ENCODE peak calls at places on chromosomes 12 and 14, in nine cellular contexts. B, E, Q, F, Y, Z, R, D and G are unnamed samples. For H3K27me3 and H3K4me1, the result is how much of the 10 kb centered on the place peaks cover.

GRCh38 chr12:47488888-47489287 is 216.9 kb downstream of the RPAP3 start:
- DNase-seq in B (no peak), E (no peak), Q (no peak), F (no peak), Y (no peak), Z (no peak), R (no peak), D (no peak), G (no peak)

GRCh38 chr12:95982602-95983001 is 13.5 kb downstream of the HAL start:
- DNase-seq in B (no peak), E (no peak), Q (no peak), F (no peak), Y (no peak), Z (no peak), R (no peak), D (no peak), G (no peak)

GRCh38 chr14:69079188-69079742 is 73.7 kb downstream of the DCAF5 start:
- DNase-seq in B (no peak), E (peak), Q (no peak), F (no peak), Y (peak), Z (no peak), R (no peak), D (no peak), G (peak)

GRCh38 chr14:76599556-76599955 is 161.7 kb upstream of the VASH1 start:
- DNase-seq in B (no peak), E (no peak), Q (no peak), F (no peak), Y (no peak), Z (no peak), R (no peak), D (no peak), G (no peak)

GRCh38 chr12:48826209-48826855 is 8.0 kb downstream of the CACNB3 start:
- DNase-seq in B (no peak), E (no peak), Q (no peak), F (no peak), Y (no peak), Z (no peak), R (no peak), D (no peak), G (no peak)

GRCh38 chr12:71972441-71973074 is 33.9 kb downstream of the TPH2 start:
- DNase-seq in B (no peak), E (no peak), Q (no peak), F (no peak), Y (peak), Z (peak), R (no peak), D (no peak), G (no peak)

GRCh38 chr12:31877884-31878283 is 81.3 kb upstream of the RESF1 start:
- DNase-seq in B (no peak), E (no peak), Q (no peak), F (no peak), Y (no peak), Z (no peak), R (no peak), D (no peak), G (no peak)

GRCh38 chr12:92445253-92446081 is 257.3 kb upstream of the PLEKHG7 start:
- DNase-seq in B (no peak), E (no peak), Q (no peak), F (no peak), Y (no peak), Z (no peak), R (no peak), D (no peak), G (no peak)

GRCh38 chr14:63670692-63671091 is 29.0 kb upstream of the WDR89 start:
- DNase-seq in B (no peak), E (no peak), Q (no peak), F (no peak), Y (no peak), Z (no peak), R (no peak), D (no peak), G (no peak)

GRCh38 chr12:98572010-98572409 is 21.5 kb upstream of the SLC25A3 start:
- DNase-seq in B (no peak), E (peak), Q (no peak), F (no peak), Y (no peak), Z (peak), R (no peak), D (peak), G (peak)

GRCh38 chr12:62332598-62332997 is 72.4 kb downstream of the USP15 start:
- DNase-seq in B (no peak), E (peak), Q (no peak), F (no peak), Y (no peak), Z (no peak), R (no peak), D (no peak), G (no peak)

GRCh38 chr14:43754838-43755237 is 752.2 kb downstream of the FSCB start:
- DNase-seq in B (no peak), E (no peak), Q (peak), F (no peak), Y (no peak), Z (peak), R (no peak), D (peak), G (no peak)

GRCh38 chr14:55892906-55893305 is 225.3 kb upstream of the PELI2 start:
- DNase-seq in B (no peak), E (no peak), Q (no peak), F (no peak), Y (no peak), Z (no peak), R (no peak), D (no peak), G (no peak)

GRCh38 chr14:67529947-67530935 is 2.8 kb upstream of the PLEKHH1 start:
- DNase-seq in B (no peak), E (no peak), Q (no peak), F (no peak), Y (no peak), Z (no peak), R (no peak), D (no peak), G (no peak)

DNA sequence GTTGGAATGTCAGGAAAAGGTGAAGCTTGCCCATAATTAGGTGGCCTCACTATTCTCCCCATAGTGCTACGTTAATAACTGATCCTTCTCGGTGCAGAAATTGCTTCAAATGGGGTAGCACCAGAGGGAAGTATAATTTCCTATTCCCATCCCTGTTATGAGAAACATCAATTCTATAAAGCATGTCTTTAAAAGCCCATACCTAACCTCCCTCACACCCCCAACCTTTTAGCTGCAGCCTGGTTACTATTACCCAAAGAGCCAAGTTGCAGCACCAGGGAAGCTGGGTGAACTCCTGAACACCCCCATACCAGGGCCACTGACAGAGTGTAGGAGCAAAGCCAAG is 15.2 kb downstream of the RBM23 start:
- DNase-seq in B (no peak), E (no peak), Q (no peak), F (no peak), Y (no peak), Z (no peak), R (no peak), D (no peak), G (no peak)
- H3K27me3 ChIP-seq in B (under half), E (under half), Q (under half), F (under half), Y (under half), Z (under half), R (under half), D (under half), G (under half)

GRCh38 chr14:49957089-49957852 is 64.4 kb downstream of the ARF6 start:
- DNase-seq in B (no peak), E (no peak), Q (no peak), F (no peak), Y (no peak), Z (no peak), R (no peak), D (no peak), G (no peak)

GRCh38 chr14:49962616-49963015 is 69.7 kb downstream of the ARF6 start:
- DNase-seq in B (no peak), E (no peak), Q (no peak), F (no peak), Y (no peak), Z (no peak), R (no peak), D (no peak), G (no peak)

GRCh38 chr14:49960453-49960852 is 67.6 kb downstream of the ARF6 start:
- DNase-seq in B (no peak), E (no peak), Q (no peak), F (no peak), Y (no peak), Z (no peak), R (no peak), D (no peak), G (no peak)

GRCh38 chr14:49959822-49960408 is 67.0 kb downstream of the ARF6 start:
- DNase-seq in B (no peak), E (no peak), Q (no peak), F (no peak), Y (no peak), Z (no peak), R (no peak), D (no peak), G (no peak)

GRCh38 chr14:49961270-49962222 is 68.7 kb downstream of the ARF6 start:
- DNase-seq in B (no peak), E (no peak), Q (no peak), F (no peak), Y (no peak), Z (no peak), R (no peak), D (no peak), G (no peak)
- H3K4me1 ChIP-seq in B (under half), E (under half), Q (under half), F (under half), Y (under half), Z (under half), R (under half), D (under half), G (under half)

GRCh38 chr12:110245278-110245868 is 35.7 kb upstream of the ATP2A2 start:
- DNase-seq in B (no peak), E (no peak), Q (no peak), F (no peak), Y (no peak), Z (peak), R (peak), D (peak), G (peak)
- H3K27me3 ChIP-seq in B (under half), E (under half), Q (under half), F (under half), Y (under half), Z (under half), R (under half), D (under half), G (under half)

GRCh38 chr14:95137164-95137803 is 20.0 kb downstream of the DICER1 start:
- DNase-seq in B (no peak), E (no peak), Q (no peak), F (no peak), Y (no peak), Z (no peak), R (no peak), D (no peak), G (no peak)
- H3K4me1 ChIP-seq in B (under half), E (under half), Q (under half), F (half or more), Y (under half), Z (under half), R (under half), D (half or more), G (half or more)

DNA sequence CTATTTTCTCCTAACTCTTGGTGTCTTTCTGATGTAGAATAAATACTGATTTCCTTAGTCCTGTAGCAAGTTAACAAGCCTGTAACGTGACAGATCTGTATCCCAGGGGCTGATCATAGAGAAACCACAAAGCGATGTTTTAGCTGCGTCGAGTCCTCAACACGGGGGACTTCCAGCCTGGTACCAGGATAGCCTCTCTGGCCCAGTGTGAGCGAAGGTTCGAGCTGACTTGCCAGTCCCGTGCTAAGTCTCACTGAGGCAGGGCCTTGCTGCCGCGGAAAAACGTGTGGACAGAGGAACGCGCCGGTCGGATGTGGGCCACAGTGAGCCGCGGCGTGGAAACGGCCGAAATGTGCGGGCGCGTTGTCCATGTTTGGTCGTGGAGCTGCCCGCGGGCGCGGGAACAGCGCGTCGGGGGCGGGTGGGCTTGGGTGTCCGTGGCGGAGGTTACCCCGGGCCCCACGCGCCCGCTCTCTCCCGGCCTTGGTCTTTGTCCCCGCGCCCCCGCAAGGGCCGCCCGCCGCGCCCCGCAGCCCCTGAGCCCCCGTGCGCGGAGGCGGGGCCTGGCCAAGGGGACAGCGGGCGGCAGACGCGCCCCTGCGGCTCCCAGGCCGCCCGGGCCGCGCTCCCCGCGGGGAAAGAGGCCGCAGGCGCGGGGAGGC is 531 bp upstream of the EML1 start:
- DNase-seq in B (no peak), E (peak), Q (no peak), F (peak), Y (no peak), Z (no peak), R (peak), D (peak), G (peak)
- H3K27me3 ChIP-seq in B (under half), E (under half), Q (under half), F (under half), Y (under half), Z (under half), R (under half), D (under half), G (under half)

GRCh38 chr12:118374126-118374725 is 1.5 kb upstream of the TAOK3 start:
- DNase-seq in B (no peak), E (no peak), Q (no peak), F (no peak), Y (no peak), Z (no peak), R (no peak), D (no peak), G (no peak)
- H3K4me1 ChIP-seq in B (under half), E (under half), Q (under half), F (under half), Y (under half), Z (under half), R (under half), D (under half), G (under half)